ENCODE peak calls at places on chromosomes 16 and 17, in six cellular contexts. Z is HCT116, W is HepG2, S is transverse colon, C is prostate gland, B is K562. K is an unnamed sample.

GRCh38 chr16:17334096-17334495 is 136.7 kb downstream of the XYLT1 start:
- DNase-seq in B (no peak), S (no peak), W (no peak), Z (no peak), C (no peak), K (no peak)

GRCh38 chr17:15659663-15660062 is 24.4 kb downstream of the TRIM16 start:
- DNase-seq in C (no peak), W (no peak), B (no peak), Z (peak; percentile 77), S (no peak), K (no peak)

GRCh38 chr16:30987581-30988190 is 2.7 kb downstream of the HSD3B7 start:
- DNase-seq in S (no peak), W (no peak), C (no peak), B (no peak), Z (no peak), K (no peak)

GRCh38 chr16:89049484-89050118 is 44.1 kb upstream of the ACSF3 start:
- DNase-seq in S (no peak), Z (no peak), C (no peak), W (no peak), B (no peak), K (no peak)

GRCh38 chr16:28974007-28974436 is 556 bp upstream of the SPNS1 start:
- DNase-seq in S (peak; percentile 59), W (peak; percentile 70), Z (peak; percentile 23), C (no peak), B (peak; percentile 72), K (no peak)

GRCh38 chr16:87327798-87328495 is 10.8 kb upstream of the C16orf95 start:
- DNase-seq in Z (no peak), C (no peak), W (no peak), S (no peak), B (no peak), K (no peak)

GRCh38 chr17:55154101-55154500 is 110.7 kb upstream of the HLF start:
- DNase-seq in Z (no peak), S (no peak), C (no peak), B (no peak), W (no peak), K (no peak)

GRCh38 chr16:58462997-58463891 is 36.7 kb upstream of the NDRG4 start:
- DNase-seq in Z (no peak), W (no peak), S (no peak), B (no peak), C (no peak), K (no peak)

GRCh38 chr17:10046786-10047609 is 141.9 kb upstream of the RCVRN start:
- DNase-seq in Z (no peak), W (no peak), B (no peak), S (no peak), C (no peak), K (no peak)

GRCh38 chr17:1986783-1987451 is 38.2 kb downstream of the RTN4RL1 start:
- DNase-seq in C (no peak), Z (no peak), W (no peak), B (peak; percentile 58), S (no peak), K (no peak)

GRCh38 chr17:38735161-38735997 is 5.2 kb downstream of the CISD3 start:
- DNase-seq in S (peak; percentile 66), B (peak; percentile 72), Z (no peak), C (no peak), W (peak; percentile 33), K (no peak)

GRCh38 chr17:50841949-50842354 is 6.6 kb downstream of the WFIKKN2 start:
- DNase-seq in S (peak; percentile 82), W (peak; percentile 66), B (peak; percentile 77), C (peak; percentile 55), Z (peak; percentile 61), K (no peak)

GRCh38 chr16:19411298-19411697 is 6.4 kb upstream of the TMC5 start:
- DNase-seq in S (no peak), Z (no peak), C (no peak), W (no peak), B (no peak), K (no peak)

GRCh38 chr17:39084558-39084957 is 66.9 kb downstream of the PLXDC1 start:
- DNase-seq in B (no peak), Z (no peak), S (no peak), W (no peak), C (no peak), K (no peak)

GRCh38 chr16:53511403-53512280 is 8.6 kb upstream of the AKTIP start:
- DNase-seq in C (no peak), S (no peak), B (no peak), Z (no peak), W (peak; percentile 98), K (no peak)

GRCh38 chr16:87806608-87807546 is 41.1 kb upstream of the KLHDC4 start:
- DNase-seq in S (peak; percentile 62), B (peak; percentile 56), W (peak; percentile 61), Z (peak; percentile 77), C (peak; percentile 24), K (no peak)

GRCh38 chr17:79532107-79532790 is 78.6 kb downstream of the RBFOX3 start:
- DNase-seq in W (no peak), B (no peak), Z (no peak), S (no peak), C (no peak), K (no peak)

GRCh38 chr16:86566966-86567700 is 504 bp downstream of the FOXC2 start:
- DNase-seq in B (no peak), S (no peak), Z (no peak), C (no peak), W (no peak), K (no peak)

GRCh38 chr16:13453325-13453724 is 466.6 kb upstream of the ERCC4 start:
- DNase-seq in C (no peak), Z (no peak), W (no peak), B (no peak), S (no peak), K (no peak)

GRCh38 chr16:70162041-70162451 is 11.5 kb upstream of the CLEC18C start:
- DNase-seq in B (no peak), S (no peak), C (no peak), W (peak; percentile 77), Z (no peak), K (peak; percentile 90)

GRCh38 chr16:8346291-8346690 is 244.0 kb downstream of the TMEM114 start:
- DNase-seq in S (no peak), C (no peak), W (peak; percentile 15), B (peak; percentile 16), Z (no peak), K (no peak)

DNA sequence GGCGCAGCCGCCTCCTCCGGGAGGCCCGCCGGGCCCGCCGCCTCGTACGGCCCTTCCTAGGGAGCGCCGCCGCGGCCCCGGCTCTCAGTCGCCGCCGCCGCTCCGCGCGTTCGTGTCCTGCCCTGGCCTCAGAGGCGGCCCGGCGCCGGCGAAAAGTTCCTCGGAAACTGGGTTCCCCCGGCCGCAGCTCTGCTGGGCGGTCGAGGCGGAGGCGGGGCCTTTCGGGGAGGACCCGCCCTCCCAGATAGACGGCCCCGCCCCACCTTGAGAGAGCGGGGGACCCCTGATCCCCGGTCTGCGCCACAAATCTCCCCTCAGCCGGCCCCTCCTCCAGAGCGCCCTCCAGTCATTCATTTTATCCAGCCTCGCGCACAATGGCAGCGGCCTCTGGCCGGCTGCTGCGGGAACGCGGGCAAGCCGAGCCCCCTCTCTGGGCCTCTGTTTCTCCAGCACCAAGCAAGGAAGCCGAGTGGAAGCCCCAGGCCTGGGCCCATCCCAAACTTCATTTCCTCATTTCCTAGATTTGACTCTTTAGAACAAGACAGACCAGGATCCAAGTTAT is at the start of gene SREBF1:
- DNase-seq in S (peak; percentile 73), Z (no peak), B (peak; percentile 83), W (peak; percentile 37), C (no peak), K (no peak)
- TF ChIP-seq POLR2A in S (no peak), Z (no peak), B (peak; percentile 13), W (no peak), C (peak; percentile 72), K (no peak)

GRCh38 chr17:47225436-47225858 is 16.3 kb downstream of the MYL4 start:
- DNase-seq in W (peak; percentile 45), C (peak; percentile 33), Z (peak; percentile 58), S (peak; percentile 52), B (peak; percentile 68), K (no peak)
- TF ChIP-seq POLR2AphosphoS5 in W (no peak), C (peak; percentile 35), Z (no peak), S (no peak), B (no peak), K (peak; percentile 64)

DNA sequence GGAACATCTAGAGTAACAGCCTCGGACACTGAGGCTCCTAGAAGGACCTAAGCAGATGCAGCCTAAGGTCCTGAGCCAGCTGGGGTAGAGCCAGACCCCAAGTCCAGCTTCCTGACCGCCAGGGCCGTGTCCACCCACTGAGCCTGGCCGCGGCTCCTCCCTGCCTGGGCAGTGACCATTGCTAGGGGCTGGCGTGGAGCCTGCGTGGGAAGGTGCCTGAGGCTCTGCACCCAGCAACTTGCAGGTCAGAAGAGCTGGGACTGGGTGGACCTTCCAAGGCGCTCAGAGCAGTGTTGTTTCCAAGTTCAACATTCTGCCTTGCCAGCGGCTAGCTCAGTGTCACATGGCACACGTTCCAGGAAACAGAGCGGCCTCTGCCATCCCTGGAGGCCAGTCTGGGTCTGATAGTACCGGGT is 209.6 kb upstream of the CIBAR2 start:
- DNase-seq in B (peak; percentile 68), Z (no peak), S (peak; percentile 73), W (no peak), C (peak; percentile 87), K (peak; percentile 97)
- H3K4me3 ChIP-seq in B (no peak overlapping the region), Z (no peak overlapping the region), S (no peak overlapping the region), W (no peak overlapping the region), C (no peak overlapping the region), K (peak overlapping the region; percentile 19)

GRCh38 chr16:3023415-3023668 is 400 bp downstream of the HCFC1R1 start:
- DNase-seq in S (no peak), C (no peak), Z (peak; percentile 73), W (no peak), B (peak; percentile 68), K (no peak)

GRCh38 chr16:3020604-3021448 is 658 bp downstream of the TNFRSF12A start:
- DNase-seq in W (peak; percentile 87), B (peak; percentile 78), Z (peak; percentile 66), C (peak; percentile 73), S (peak; percentile 75), K (peak; percentile 94)

GRCh38 chr16:3022697-3023414 is 886 bp downstream of the HCFC1R1 start:
- DNase-seq in S (no peak), Z (no peak), B (no peak), W (no peak), C (no peak), K (no peak)

GRCh38 chr16:3021449-3022207 is 1.5 kb downstream of the TNFRSF12A start:
- DNase-seq in W (peak; percentile 68), C (peak; percentile 57), B (peak; percentile 91), Z (peak; percentile 82), S (peak; percentile 87), K (no peak)

DNA sequence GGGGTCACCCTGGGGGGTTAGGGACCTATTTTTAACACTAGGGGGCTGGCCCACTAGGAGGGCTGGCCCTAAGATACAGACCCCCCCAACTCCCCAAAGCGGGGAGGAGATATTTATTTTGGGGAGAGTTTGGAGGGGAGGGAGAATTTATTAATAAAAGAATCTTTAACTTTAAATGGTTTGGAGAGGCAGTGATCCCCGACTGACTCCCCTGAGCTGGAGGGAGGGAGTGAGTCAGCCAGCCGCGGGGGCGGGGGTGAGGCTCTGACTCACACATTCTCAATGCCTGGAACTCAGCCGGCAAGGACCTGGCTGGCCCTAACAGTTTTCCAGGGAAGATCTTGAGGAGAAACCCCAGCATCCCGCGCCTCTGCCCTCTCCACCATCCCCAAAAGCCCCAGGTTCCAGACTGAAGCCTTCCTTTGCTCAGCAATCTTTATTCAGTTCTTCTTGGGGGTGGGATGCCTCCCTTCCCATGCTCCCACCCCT is 1.5 kb downstream of the HCFC1R1 start:
- DNase-seq in S (peak; percentile 88), C (peak; percentile 86), Z (peak; percentile 82), W (peak; percentile 76), B (peak; percentile 92), K (peak; percentile 97)
- TF ChIP-seq POLR2A in S (no peak), C (no peak), Z (no peak), W (peak; percentile 40), B (no peak), K (no peak)